ENCODE peak calls at places on chromosomes 12 and 14, in five cellular contexts. A is uterus, Z is endothelial cell, X is breast epithelium, E is suprapubic skin. U is an unnamed sample.

GRCh38 chr14:76957224-76957881 is 71.2 kb downstream of the IRF2BPL start:
- DNase-seq in E (no peak), A (no peak), Z (no peak), X (no peak), U (no peak)

GRCh38 chr12:54701940-54702592 is 53.9 kb upstream of the DCD start:
- DNase-seq in E (no peak), A (no peak), Z (no peak), X (no peak), U (no peak)

GRCh38 chr12:107131832-107132616 is 38.7 kb upstream of the CRY1 start:
- DNase-seq in X (peak), Z (peak), E (no peak), A (no peak), U (peak)

GRCh38 chr14:70882771-70883492 is 24.3 kb upstream of the PCNX1 start:
- DNase-seq in A (no peak), E (no peak), Z (no peak), X (no peak), U (no peak)

GRCh38 chr14:56334458-56334857 is 216.2 kb downstream of the PELI2 start:
- DNase-seq in X (no peak), Z (no peak), A (no peak), E (no peak), U (no peak)

GRCh38 chr12:42691991-42692557 is 102.5 kb upstream of the PRICKLE1 start:
- DNase-seq in E (no peak), X (no peak), A (no peak), Z (no peak), U (no peak)

GRCh38 chr14:21049263-21049662 is 7.1 kb downstream of the RNASE7 start:
- DNase-seq in X (no peak), E (no peak), A (no peak), Z (no peak), U (no peak)

GRCh38 chr14:24993631-24994030 is 56.3 kb downstream of the STXBP6 start:
- DNase-seq in X (no peak), E (no peak), A (no peak), Z (no peak), U (no peak)

GRCh38 chr12:466039-466438 is 6.3 kb downstream of the B4GALNT3 start:
- DNase-seq in X (no peak), Z (no peak), E (no peak), A (no peak), U (no peak)

GRCh38 chr12:123238961-123239360 is 5.7 kb downstream of the MTRFR start:
- DNase-seq in X (no peak), A (no peak), E (no peak), Z (no peak), U (no peak)
- TF ChIP-seq CTCF in X (no peak), A (no peak), E (no peak), Z (no peak), U (no peak)

GRCh38 chr12:19572920-19573558 is 133.7 kb downstream of the AEBP2 start:
- DNase-seq in A (no peak), X (no peak), Z (peak), E (no peak), U (no peak)
- TF ChIP-seq CTCF in A (no peak), X (no peak), Z (peak), E (no peak), U (peak)

DNA sequence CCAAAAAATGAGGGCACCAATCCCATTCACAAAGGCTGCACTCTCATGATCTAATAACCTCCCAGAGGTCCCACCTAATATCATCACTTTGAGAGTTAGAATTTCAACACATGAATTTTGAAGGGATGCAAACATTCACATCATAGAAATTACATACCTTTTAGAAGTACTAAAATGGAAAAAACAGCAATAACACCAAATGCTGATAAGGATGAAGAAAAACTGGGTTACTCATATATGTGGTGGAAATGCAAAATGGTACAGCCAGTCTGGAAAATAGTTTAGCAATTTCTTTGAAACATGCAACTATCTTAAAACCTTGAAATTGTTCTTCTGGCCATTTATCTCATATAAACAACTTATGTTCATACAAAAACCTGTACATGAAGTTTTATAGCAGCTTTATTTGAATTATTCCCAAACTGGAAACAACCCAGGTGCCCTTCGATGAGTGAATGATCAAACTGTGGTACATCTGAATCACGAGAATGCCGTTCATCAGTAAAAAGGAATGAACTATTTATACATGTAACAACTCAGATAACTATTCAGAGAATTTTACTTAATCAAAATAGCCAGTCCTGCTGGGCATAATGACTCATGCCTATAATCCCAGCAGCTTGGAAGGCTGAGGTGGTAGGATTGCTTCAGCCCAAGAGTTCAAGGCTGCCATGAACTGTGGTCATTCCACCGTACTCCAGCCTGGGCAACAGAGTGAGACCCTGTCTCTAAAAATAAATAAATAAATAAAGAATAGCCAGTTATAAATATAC is 109.4 kb upstream of the SSTR1 start:
- DNase-seq in E (no peak), Z (no peak), X (no peak), A (no peak), U (no peak)
- TF ChIP-seq CTCF in E (no peak), Z (no peak), X (no peak), A (no peak), U (no peak)

DNA sequence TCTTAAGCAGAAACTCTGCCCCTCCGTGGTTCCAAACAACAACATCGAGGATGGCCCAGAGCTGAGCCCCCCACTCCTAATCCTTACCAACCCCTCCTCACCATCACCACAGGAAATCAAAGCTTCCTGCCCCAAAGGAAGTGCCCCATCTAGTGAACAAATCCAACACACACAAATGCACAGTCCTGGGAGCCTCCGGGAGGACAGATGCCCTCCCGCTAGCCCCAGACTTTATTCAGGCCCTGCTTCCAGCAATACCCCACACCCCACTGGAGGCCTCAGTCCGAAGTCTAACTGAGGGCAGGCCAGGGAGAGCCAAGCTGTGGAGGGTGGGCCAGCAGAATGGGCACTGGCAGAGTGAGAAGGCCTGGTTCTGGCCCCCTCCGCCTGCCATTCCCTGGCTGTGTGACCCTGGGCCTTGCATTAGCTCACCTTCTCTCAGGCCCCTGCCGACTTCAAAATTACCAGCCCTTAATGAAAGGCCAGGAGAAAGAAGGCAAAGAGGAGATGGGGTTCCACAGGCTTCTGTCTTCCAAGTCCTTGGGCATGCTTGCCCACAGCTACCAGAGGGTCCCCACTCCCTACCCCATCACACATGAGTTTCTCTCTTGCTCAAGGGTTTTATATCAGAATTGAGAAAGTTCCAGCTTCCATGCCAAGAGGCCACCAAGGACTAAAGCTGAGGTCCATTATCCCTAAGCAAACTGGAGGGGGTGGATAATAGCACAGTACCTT is 2.3 kb downstream of the HDAC7 start:
- DNase-seq in X (no peak), Z (no peak), E (no peak), A (no peak), U (no peak)
- TF ChIP-seq CTCF in X (no peak), Z (no peak), E (no peak), A (no peak), U (peak)

GRCh38 chr12:49296034-49296835 is 1.3 kb downstream of the PRPH start:
- DNase-seq in X (no peak), E (no peak), Z (peak), A (no peak), U (peak)
- TF ChIP-seq CTCF in X (peak), E (peak), Z (peak), A (peak), U (peak)

DNA sequence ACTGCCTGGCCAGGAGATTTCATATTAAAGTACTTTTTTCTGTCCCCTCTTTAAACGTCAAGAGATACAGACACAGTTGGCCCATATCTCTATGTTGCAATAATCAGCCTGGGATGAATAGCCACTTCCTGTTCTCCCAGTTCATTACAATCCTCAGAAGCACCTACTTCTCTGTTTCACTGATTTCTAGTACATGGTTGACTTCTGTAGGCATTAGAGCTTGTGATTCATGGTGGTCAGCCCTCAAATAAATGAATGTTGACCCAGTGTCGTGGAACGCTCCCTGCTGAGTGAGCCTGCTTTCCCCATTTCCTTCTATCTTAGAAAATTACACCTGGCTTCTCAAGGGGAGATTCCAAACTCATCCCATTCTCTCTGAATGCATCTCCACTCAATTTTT is 416.7 kb downstream of the PDZRN4 start:
- DNase-seq in E (no peak), X (no peak), Z (no peak), A (no peak), U (no peak)
- TF ChIP-seq CTCF in E (no peak), X (no peak), Z (no peak), A (no peak), U (no peak)